ENCODE peak calls at places on chromosomes 3 and 15, in nine cellular contexts. Q is A549, O is tibial nerve, Z is suprapubic skin, M is sigmoid colon, L is stomach, K is HepG2, G is ovary, X is K562. U is an unnamed sample. For H3K9me3, the result is how much of the 10 kb centered on the place peaks cover.

GRCh38 chr15:66802087-66803001 is 100.3 kb downstream of the SMAD6 start:
- DNase-seq in Q (no peak), O (no peak), Z (peak), M (no peak), L (no peak), K (no peak), G (no peak), X (peak), U (no peak)

GRCh38 chr3:8964436-8965370 is 1.4 kb upstream of the RAD18 start:
- DNase-seq in Q (peak), O (no peak), Z (no peak), M (no peak), L (peak), K (peak), G (no peak), X (no peak), U (peak)

GRCh38 chr3:52393959-52394670 is 50.8 kb downstream of the SEMA3G start:
- DNase-seq in Q (no peak), O (no peak), Z (no peak), M (no peak), L (no peak), K (no peak), G (no peak), X (no peak), U (no peak)

GRCh38 chr3:127959873-127960272 is 44.8 kb downstream of the KBTBD12 start:
- DNase-seq in Q (peak), O (no peak), Z (no peak), M (no peak), L (peak), K (peak), G (no peak), X (peak), U (no peak)

GRCh38 chr15:52257734-52258062 is 37.9 kb downstream of the MYO5C start:
- DNase-seq in Q (no peak), O (no peak), Z (no peak), M (no peak), L (no peak), K (no peak), G (no peak), X (no peak), U (no peak)

GRCh38 chr3:168422843-168423242 is 327.1 kb upstream of the GOLIM4 start:
- DNase-seq in Q (no peak), O (no peak), Z (no peak), M (no peak), L (no peak), K (no peak), G (no peak), X (no peak), U (no peak)

GRCh38 chr15:79046691-79047404 is 43.7 kb downstream of the RASGRF1 start:
- DNase-seq in Q (no peak), O (no peak), Z (no peak), M (no peak), L (no peak), K (no peak), G (no peak), X (no peak), U (no peak)

GRCh38 chr3:189625566-189625965 is 5.6 kb upstream of the TP63 start:
- DNase-seq in Q (no peak), O (no peak), Z (no peak), M (no peak), L (no peak), K (no peak), G (no peak), X (no peak), U (no peak)

GRCh38 chr3:119659584-119660291 is 651 bp downstream of the POPDC2 start:
- DNase-seq in Q (no peak), O (no peak), Z (no peak), M (no peak), L (no peak), K (no peak), G (no peak), X (no peak), U (no peak)

GRCh38 chr3:71601811-71602210 is 18.3 kb upstream of the FOXP1 start:
- DNase-seq in Q (no peak), O (no peak), Z (no peak), M (no peak), L (no peak), K (no peak), G (no peak), X (no peak), U (peak)

GRCh38 chr15:66638377-66638776 is 63.7 kb upstream of the SMAD6 start:
- DNase-seq in Q (no peak), O (no peak), Z (no peak), M (no peak), L (no peak), K (no peak), G (no peak), X (no peak), U (no peak)

GRCh38 chr3:123766195-123767019 is 117.7 kb downstream of the MYLK start:
- DNase-seq in Q (no peak), O (no peak), Z (no peak), M (no peak), L (no peak), K (peak), G (no peak), X (no peak), U (peak)

GRCh38 chr15:84980196-84981053 is 1.2 kb upstream of the PDE8A start:
- DNase-seq in Q (peak), O (peak), Z (peak), M (peak), L (peak), K (peak), G (peak), X (peak), U (peak)

GRCh38 chr3:127015282-127016042 is 32.5 kb downstream of the PLXNA1 start:
- DNase-seq in Q (no peak), O (no peak), Z (no peak), M (no peak), L (no peak), K (no peak), G (no peak), X (no peak), U (no peak)

DNA sequence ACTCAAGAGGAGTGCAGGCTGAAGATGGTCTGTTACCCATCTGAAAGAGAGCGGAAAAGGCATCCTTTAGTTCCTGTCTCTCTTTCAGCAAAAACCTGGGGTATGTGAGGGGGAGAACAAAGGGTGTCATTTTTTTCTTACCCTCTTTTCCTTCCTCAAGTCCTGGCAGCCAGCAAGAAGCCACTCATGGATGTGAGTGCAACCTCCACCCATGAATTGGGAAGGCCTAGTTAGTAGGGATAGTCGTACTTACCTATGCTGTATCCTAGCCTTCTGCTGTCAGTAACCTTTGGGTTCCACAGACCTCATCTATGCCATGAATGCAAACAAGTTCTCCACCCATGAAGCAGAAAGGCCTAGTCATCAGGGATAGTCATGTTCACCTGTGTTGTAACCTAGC is 472.8 kb downstream of the ZIC1 start:
- DNase-seq in Q (no peak), O (no peak), Z (no peak), M (no peak), L (no peak), K (no peak), G (no peak), X (no peak), U (no peak)
- H3K9me3 ChIP-seq in Q (under half), O (under half), Z (under half), M (under half), L (half or more), K (half or more), G (under half), X (under half), U (under half)

DNA sequence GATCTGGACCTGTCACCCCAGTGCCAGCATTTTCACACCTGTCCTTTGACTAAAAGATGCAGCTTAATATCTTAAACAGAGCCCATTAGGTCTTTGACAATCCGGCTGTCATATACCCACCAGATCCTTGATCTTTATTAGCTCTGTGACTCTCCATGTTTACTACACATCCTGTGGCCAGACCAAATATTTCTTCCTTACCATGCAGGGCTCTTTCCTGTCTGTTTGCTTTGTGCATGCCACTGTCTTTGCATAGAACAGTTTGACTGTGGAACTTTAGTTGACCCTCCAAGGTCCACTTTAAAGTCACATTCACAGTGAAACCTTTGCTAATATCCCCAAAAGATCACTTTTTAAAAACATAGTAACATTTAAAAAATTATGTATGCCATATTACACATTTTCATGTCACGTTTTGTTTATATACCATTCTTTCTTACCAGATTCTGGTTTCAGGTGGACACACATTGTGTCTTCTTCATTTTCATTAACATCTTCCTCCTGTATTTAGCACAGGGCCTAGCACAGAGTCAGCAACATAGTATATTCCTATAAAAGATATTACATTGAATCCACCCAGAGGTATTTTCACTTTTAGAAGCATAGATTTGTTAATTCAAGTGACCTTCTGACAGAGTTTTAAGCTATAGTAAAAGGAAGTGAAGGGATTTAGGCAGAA is 95.8 kb downstream of the RAP2B start:
- DNase-seq in Q (no peak), O (no peak), Z (no peak), M (no peak), L (no peak), K (peak), G (no peak), X (no peak), U (no peak)
- TF ChIP-seq EP300 in Q (no peak), O (no peak), Z (no peak), M (no peak), L (no peak), K (peak), G (no peak), X (no peak), U (no peak)

DNA sequence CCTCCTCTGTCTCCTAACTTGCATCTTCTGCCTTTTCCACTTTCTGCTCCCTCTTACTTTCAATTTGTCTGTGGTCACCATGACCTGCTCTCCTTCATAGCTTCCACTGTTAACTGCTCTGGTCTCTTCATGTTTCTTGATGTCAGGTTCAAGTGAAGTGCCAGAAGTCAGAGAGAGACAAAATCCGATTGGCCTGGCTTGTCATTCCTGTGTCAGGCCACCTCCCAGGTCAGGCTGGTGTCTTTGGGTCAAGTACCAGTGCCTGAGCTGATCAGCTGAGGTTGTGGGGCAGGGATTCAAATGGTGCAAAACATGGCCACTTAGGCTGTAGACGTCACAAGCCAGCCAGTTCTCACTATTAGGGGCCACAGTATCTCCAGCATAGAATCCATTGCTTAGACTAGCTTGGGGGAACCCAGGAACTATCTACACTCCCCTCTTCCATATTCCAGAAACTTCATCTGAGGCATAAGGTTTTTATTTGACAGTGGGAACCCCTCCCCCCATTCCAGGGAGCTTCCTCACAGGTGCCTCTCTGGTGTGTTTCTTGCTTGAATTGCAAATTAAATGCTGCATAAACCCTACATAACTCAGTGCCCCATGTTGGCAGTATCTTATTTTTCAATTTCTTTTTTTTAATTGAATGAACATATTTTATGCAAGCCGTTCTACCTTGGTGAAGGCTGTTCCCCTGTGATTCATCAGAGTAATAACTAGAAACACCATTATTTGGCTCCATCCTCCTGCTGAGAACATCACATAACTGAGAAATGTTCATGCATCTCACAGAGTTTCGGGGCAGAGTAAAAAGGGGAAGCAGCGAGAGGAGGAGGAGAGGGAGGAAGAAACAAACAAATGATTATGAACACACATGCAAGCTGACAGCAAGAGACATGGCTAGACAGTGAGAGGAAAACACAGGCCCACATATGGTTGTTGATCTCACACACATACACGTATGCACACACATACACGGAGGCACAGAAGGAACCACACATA is 175.8 kb downstream of the TLE3 start:
- DNase-seq in Q (no peak), O (no peak), Z (no peak), M (no peak), L (no peak), K (no peak), G (no peak), X (no peak), U (no peak)
- H3K9me3 ChIP-seq in Q (under half), O (under half), Z (under half), M (under half), L (under half), K (under half), G (under half), X (under half), U (under half)

DNA sequence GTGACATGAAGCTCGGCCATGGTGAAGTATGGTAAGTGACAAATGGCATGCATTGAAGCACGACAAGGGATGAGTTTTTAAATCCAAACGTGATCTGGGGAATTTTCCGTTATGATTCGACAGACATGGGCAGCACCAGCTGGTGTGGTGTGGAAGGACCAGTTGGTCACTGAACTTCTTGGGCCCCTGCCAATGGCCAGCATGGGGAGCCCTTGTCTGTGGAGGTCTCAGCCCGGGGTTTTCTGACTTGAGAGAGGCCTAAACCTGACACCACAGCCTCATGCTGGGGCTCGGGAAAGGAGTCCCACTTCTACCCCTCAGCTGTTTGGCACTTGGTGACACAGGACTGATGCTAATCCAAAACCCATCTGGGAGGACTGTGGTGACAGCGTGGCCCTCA is 69.3 kb downstream of the ATP1B3 start:
- DNase-seq in Q (no peak), O (no peak), Z (no peak), M (peak), L (no peak), K (no peak), G (no peak), X (no peak), U (no peak)
- TF ChIP-seq EP300 in Q (no peak), O (no peak), Z (no peak), M (no peak), L (no peak), K (no peak), G (no peak), X (no peak), U (no peak)

GRCh38 chr3:4778119-4778518 is 201.1 kb upstream of the BHLHE40 start:
- DNase-seq in Q (no peak), O (no peak), Z (no peak), M (no peak), L (no peak), K (no peak), G (no peak), X (no peak), U (no peak)
- H3K9me3 ChIP-seq in Q (under half), O (under half), Z (under half), M (under half), L (under half), K (under half), G (under half), X (under half), U (under half)